ENCODE peak calls at places on chromosomes 16 and 17, in ten cellular contexts. A is sigmoid colon, R is transverse colon, N is amniotic stem cell, X is K562, P is T-helper 9 cell, B is thoracic aorta, K is heart left ventricle, I is C1 segment of cervical spinal cord, O is NCI-H69. C is an unnamed sample.

GRCh38 chr17:13204607-13205237 is 186.9 kb upstream of the ELAC2 start:
- DNase-seq in A (no peak), R (no peak), N (no peak), X (no peak), P (no peak), B (no peak), K (no peak), I (no peak), O (no peak), C (no peak)

GRCh38 chr16:84650062-84650991 is 2.0 kb downstream of the KLHL36 start:
- DNase-seq in A (no peak), R (no peak), N (peak; percentile 55), X (no peak), P (no peak), B (no peak), K (no peak), I (no peak), O (no peak), C (no peak)

GRCh38 chr16:46801428-46802049 is 29.4 kb downstream of the C16orf87 start:
- DNase-seq in A (no peak), R (no peak), N (no peak), X (no peak), P (no peak), B (no peak), K (no peak), I (no peak), O (peak; percentile 58), C (no peak)

GRCh38 chr16:28301154-28301553 is 8.8 kb downstream of the SBK1 start:
- DNase-seq in A (no peak), R (no peak), N (no peak), X (no peak), P (no peak), B (no peak), K (peak; percentile 43), I (no peak), O (no peak), C (no peak)

GRCh38 chr17:81331527-81332043 is 36.5 kb upstream of the SLC38A10 start:
- DNase-seq in A (no peak), R (no peak), N (no peak), X (no peak), P (no peak), B (no peak), K (no peak), I (no peak), O (no peak), C (no peak)

GRCh38 chr16:30958164-30959083 is 870 bp downstream of the SETD1A start:
- DNase-seq in A (no peak), R (peak; percentile 52), N (no peak), X (peak; percentile 95), P (peak; percentile 62), B (no peak), K (peak; percentile 71), I (no peak), O (peak; percentile 84), C (no peak)

GRCh38 chr17:27206447-27206846 is 87.5 kb upstream of the WSB1 start:
- DNase-seq in A (no peak), R (peak; percentile 16), N (no peak), X (peak; percentile 10), P (no peak), B (no peak), K (no peak), I (no peak), O (peak; percentile 3), C (no peak)

GRCh38 chr17:57670769-57671545 is 74.1 kb downstream of the CCDC182 start:
- DNase-seq in A (no peak), R (no peak), N (no peak), X (no peak), P (no peak), B (no peak), K (no peak), I (no peak), O (no peak), C (peak; percentile 39)

GRCh38 chr16:54066451-54067056 is 220.0 kb downstream of the IRX3 start:
- DNase-seq in A (no peak), R (no peak), N (no peak), X (no peak), P (no peak), B (no peak), K (peak; percentile 45), I (no peak), O (peak; percentile 43), C (no peak)

GRCh38 chr16:14285542-14286380 is 214.6 kb downstream of the MRTFB start:
- DNase-seq in A (peak; percentile 96), R (peak; percentile 95), N (peak; percentile 76), X (peak; percentile 93), P (peak; percentile 93), B (peak; percentile 75), K (peak; percentile 93), I (peak; percentile 89), O (peak; percentile 97), C (peak; percentile 98)

GRCh38 chr17:50737118-50737698 is 17.8 kb downstream of the LUC7L3 start:
- DNase-seq in A (no peak), R (no peak), N (no peak), X (no peak), P (no peak), B (no peak), K (no peak), I (no peak), O (no peak), C (no peak)

GRCh38 chr16:13421726-13422125 is 498.2 kb upstream of the ERCC4 start:
- DNase-seq in A (no peak), R (no peak), N (no peak), X (no peak), P (no peak), B (no peak), K (no peak), I (no peak), O (no peak), C (no peak)

GRCh38 chr16:71341881-71342280 is 16.6 kb upstream of the CALB2 start:
- DNase-seq in A (no peak), R (no peak), N (no peak), X (no peak), P (no peak), B (no peak), K (no peak), I (no peak), O (no peak), C (no peak)

GRCh38 chr16:30971298-30971697 is 13.7 kb upstream of the HSD3B7 start:
- DNase-seq in A (no peak), R (no peak), N (no peak), X (no peak), P (no peak), B (no peak), K (no peak), I (no peak), O (no peak), C (no peak)

GRCh38 chr17:40952675-40953074 is 14.1 kb downstream of the KRT39 start:
- DNase-seq in A (no peak), R (no peak), N (no peak), X (no peak), P (no peak), B (no peak), K (no peak), I (no peak), O (no peak), C (no peak)

GRCh38 chr17:44628234-44629188 is 27.8 kb upstream of the MEIOC start:
- DNase-seq in A (no peak), R (no peak), N (no peak), X (no peak), P (no peak), B (no peak), K (peak; percentile 49), I (peak; percentile 42), O (peak; percentile 97), C (peak; percentile 82)

GRCh38 chr17:65079489-65079900 is 23.0 kb upstream of the GNA13 start:
- DNase-seq in A (no peak), R (no peak), N (no peak), X (no peak), P (no peak), B (no peak), K (no peak), I (peak; percentile 28), O (no peak), C (peak; percentile 28)

GRCh38 chr16:84183911-84184310 is 2.9 kb downstream of the TAF1C start:
- DNase-seq in A (no peak), R (no peak), N (no peak), X (no peak), P (no peak), B (no peak), K (no peak), I (no peak), O (no peak), C (no peak)

GRCh38 chr17:35804658-35805192 is 4.6 kb upstream of the TAF15 start:
- DNase-seq in A (peak; percentile 73), R (peak; percentile 50), N (peak; percentile 80), X (peak; percentile 70), P (no peak), B (no peak), K (no peak), I (no peak), O (peak; percentile 90), C (no peak)

GRCh38 chr16:5003211-5003610 is 30.5 kb downstream of the NAGPA start:
- DNase-seq in A (no peak), R (no peak), N (no peak), X (no peak), P (no peak), B (no peak), K (peak; percentile 27), I (no peak), O (no peak), C (no peak)

GRCh38 chr16:979859-980594 is 1.5 kb upstream of the SOX8 start:
- DNase-seq in A (no peak), R (no peak), N (no peak), X (no peak), P (no peak), B (no peak), K (no peak), I (peak; percentile 22), O (no peak), C (no peak)

GRCh38 chr16:1334739-1335138 is 1.3 kb downstream of the BAIAP3 start:
- DNase-seq in A (no peak), R (no peak), N (no peak), X (no peak), P (no peak), B (no peak), K (no peak), I (no peak), O (no peak), C (no peak)

C was measured in mesenteric fat pad.